ENCODE peak calls at places on chromosome X, in six cellular contexts. V is tibial nerve, H is sigmoid colon, C is breast epithelium, P is stomach, U is prostate gland. G is an unnamed sample.

GRCh38 chrX:38312436-38312835 is 14.9 kb downstream of the RPGR start:
- DNase-seq in P (no peak), C (no peak), U (no peak), V (no peak), H (no peak), G (no peak)

GRCh38 chrX:92213781-92214180 is 434.6 kb downstream of the PCDH11X start:
- DNase-seq in C (no peak), U (no peak), H (no peak), P (no peak), V (no peak), G (no peak)

GRCh38 chrX:21375795-21376069 is 1.5 kb downstream of the CNKSR2 start:
- DNase-seq in V (no peak), H (no peak), P (no peak), C (no peak), U (no peak), G (no peak)

GRCh38 chrX:140318306-140318705 is 186.6 kb downstream of the SOX3 start:
- DNase-seq in H (no peak), U (no peak), V (no peak), C (no peak), P (no peak), G (no peak)

GRCh38 chrX:101051153-101051548 is 760 bp downstream of the TRMT2B start:
- DNase-seq in P (no peak), U (peak; percentile 3), C (no peak), V (no peak), H (peak; percentile 63), G (no peak)

GRCh38 chrX:14776901-14777300 is 96.0 kb downstream of the FANCB start:
- DNase-seq in V (no peak), H (no peak), U (no peak), C (no peak), P (no peak), G (no peak)

GRCh38 chrX:43676960-43677582 is 21.0 kb downstream of the MAOA start:
- DNase-seq in P (no peak), V (no peak), U (no peak), C (no peak), H (no peak), G (no peak)

GRCh38 chrX:36116222-36116621 is 196.7 kb downstream of the CFAP47 start:
- DNase-seq in H (no peak), V (no peak), U (no peak), P (no peak), C (no peak), G (no peak)

GRCh38 chrX:8067754-8068469 is 103.2 kb downstream of the VCX2 start:
- DNase-seq in C (no peak), H (no peak), V (no peak), U (no peak), P (no peak), G (no peak)

GRCh38 chrX:14777484-14777883 is 95.4 kb downstream of the FANCB start:
- DNase-seq in V (no peak), P (no peak), U (no peak), H (no peak), C (no peak), G (no peak)

GRCh38 chrX:40644175-40644574 is 3.2 kb downstream of the CXorf38 start:
- DNase-seq in P (no peak), C (no peak), U (no peak), H (no peak), V (peak; percentile 21), G (peak; percentile 28)
- H3K4me3 ChIP-seq in P (no peak overlapping the region), C (peak overlapping the region; percentile 53), U (no peak overlapping the region), H (peak overlapping the region; percentile 36), V (peak overlapping the region; percentile 12), G (no peak overlapping the region)

GRCh38 chrX:16639966-16640365 is 10.0 kb upstream of the S100G start:
- DNase-seq in P (no peak), U (no peak), H (no peak), V (no peak), C (no peak), G (no peak)
- H3K27me3 ChIP-seq in P (no peaks in the 10 kb centered on the region), U (no peaks in the 10 kb centered on the region), H (no peaks in the 10 kb centered on the region), V (no peaks in the 10 kb centered on the region), C (no peaks in the 10 kb centered on the region), G (no peaks in the 10 kb centered on the region)

GRCh38 chrX:107123750-107124149 is 5.1 kb upstream of the RBM41 start:
- DNase-seq in U (no peak), V (no peak), H (no peak), C (no peak), P (no peak), G (no peak)

GRCh38 chrX:107117993-107118321 is 665 bp downstream of the RBM41 start:
- DNase-seq in H (no peak), P (no peak), V (no peak), C (no peak), U (no peak), G (no peak)

GRCh38 chrX:107119281-107119680 is 659 bp upstream of the RBM41 start:
- DNase-seq in U (no peak), P (no peak), C (no peak), V (no peak), H (no peak), G (no peak)

DNA sequence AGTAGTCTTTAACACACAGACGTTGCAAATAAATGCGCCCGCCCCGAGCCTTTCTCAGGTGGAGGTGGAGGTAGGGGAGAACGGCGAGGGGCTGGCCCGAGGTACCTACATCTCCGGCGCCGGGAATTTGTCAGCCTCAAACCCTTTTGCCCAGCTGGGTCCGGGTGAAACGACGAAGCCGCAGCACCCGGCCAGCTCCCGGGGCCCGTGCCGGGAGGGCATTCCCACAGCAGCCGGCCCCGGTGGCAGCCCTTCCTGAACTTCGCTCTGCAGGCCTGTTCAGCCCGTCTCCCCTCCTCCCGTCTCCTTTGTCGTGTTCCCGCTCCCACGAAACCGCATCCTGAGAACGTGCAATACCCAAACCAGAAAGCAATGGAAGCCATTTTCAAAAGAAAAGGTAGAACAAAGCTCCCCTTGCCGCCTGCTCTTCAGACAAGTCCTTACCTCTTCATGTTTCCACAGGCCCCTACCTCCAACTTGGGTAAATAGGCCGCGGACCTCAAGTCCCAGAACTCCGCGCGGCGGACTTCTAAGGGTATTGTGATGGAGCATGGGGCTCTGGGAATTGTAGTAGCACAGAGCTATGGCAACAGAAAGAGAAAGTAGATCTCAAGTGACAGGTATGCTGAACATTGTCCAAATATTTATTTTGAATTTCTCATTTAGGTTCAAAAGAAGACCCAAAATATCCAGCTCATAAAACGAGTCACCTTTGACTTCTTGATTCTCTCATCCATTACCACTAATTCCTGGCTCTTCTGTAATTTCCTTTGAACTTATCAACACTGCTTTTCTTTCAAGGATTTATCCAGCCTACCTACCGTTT is at the start of gene RBM41:
- DNase-seq in C (peak; percentile 64), P (peak; percentile 80), U (peak; percentile 82), H (peak; percentile 81), V (peak; percentile 70), G (peak; percentile 72)
- TF ChIP-seq POLR2A in C (no peak), P (no peak), U (no peak), H (no peak), V (no peak), G (no peak)

GRCh38 chrX:18543738-18544137 is 118.3 kb downstream of the CDKL5 start:
- DNase-seq in V (no peak), C (no peak), H (no peak), P (no peak), U (no peak), G (no peak)
- H3K4me3 ChIP-seq in V (no peak overlapping the region), C (no peak overlapping the region), H (no peak overlapping the region), P (no peak overlapping the region), U (no peak overlapping the region), G (no peak overlapping the region)

GRCh38 chrX:117803463-117803862 is 313.1 kb downstream of the KLHL13 start:
- DNase-seq in H (no peak), P (no peak), C (no peak), U (no peak), V (no peak), G (no peak)
- H3K27me3 ChIP-seq in H (no peaks in the 10 kb centered on the region), P (no peaks in the 10 kb centered on the region), C (no peaks in the 10 kb centered on the region), U (no peaks in the 10 kb centered on the region), V (no peaks in the 10 kb centered on the region), G (no peaks in the 10 kb centered on the region)

GRCh38 chrX:130081421-130082045 is 28.8 kb downstream of the ELF4 start:
- DNase-seq in H (no peak), V (no peak), U (no peak), C (no peak), P (no peak), G (no peak)
- TF ChIP-seq POLR2A in H (no peak), V (no peak), U (no peak), C (no peak), P (no peak), G (no peak)

DNA sequence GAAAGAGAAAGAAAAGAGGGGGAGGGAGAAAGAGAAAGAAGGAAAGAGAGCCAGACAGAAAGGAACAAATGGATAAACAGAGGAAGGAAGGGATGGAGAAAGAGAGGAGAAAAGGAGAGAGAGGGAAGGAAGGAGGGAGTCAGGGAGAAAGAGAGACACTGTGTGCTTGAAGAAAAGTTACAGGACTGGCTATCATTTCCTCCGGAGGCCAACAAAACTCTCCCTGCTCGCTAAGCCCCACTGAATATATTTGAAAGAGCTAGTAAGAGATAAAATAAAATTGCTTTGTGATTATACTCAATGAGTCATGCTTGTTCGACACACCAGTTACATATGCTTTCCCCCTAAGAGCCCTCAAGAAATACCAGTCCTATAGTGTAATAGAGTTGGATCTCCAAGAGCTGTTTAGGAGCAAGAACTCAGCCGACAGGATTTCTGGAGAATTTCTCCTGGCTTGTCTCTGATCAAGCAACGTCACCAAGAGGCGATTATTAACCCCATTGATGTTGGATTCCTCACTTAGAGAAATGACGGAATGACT is 102.2 kb downstream of the MXRA5 start:
- DNase-seq in V (no peak), P (no peak), H (no peak), C (no peak), U (no peak), G (no peak)
- H3K4me3 ChIP-seq in V (no peak overlapping the region), P (no peak overlapping the region), H (no peak overlapping the region), C (no peak overlapping the region), U (no peak overlapping the region), G (no peak overlapping the region)

GRCh38 chrX:154809939-154810665 is 4.8 kb upstream of the MPP1 start:
- DNase-seq in C (no peak), V (no peak), H (no peak), P (no peak), U (no peak), G (no peak)

GRCh38 chrX:154815274-154815818 is 10.1 kb upstream of the MPP1 start:
- DNase-seq in V (no peak), U (no peak), C (no peak), H (no peak), P (no peak), G (no peak)

GRCh38 chrX:154813801-154814200 is 8.5 kb upstream of the MPP1 start:
- DNase-seq in P (no peak), H (no peak), C (no peak), U (no peak), V (no peak), G (no peak)

GRCh38 chrX:154806837-154807501 is 1.7 kb upstream of the MPP1 start:
- DNase-seq in C (no peak), V (no peak), U (no peak), H (no peak), P (no peak), G (no peak)

DNA sequence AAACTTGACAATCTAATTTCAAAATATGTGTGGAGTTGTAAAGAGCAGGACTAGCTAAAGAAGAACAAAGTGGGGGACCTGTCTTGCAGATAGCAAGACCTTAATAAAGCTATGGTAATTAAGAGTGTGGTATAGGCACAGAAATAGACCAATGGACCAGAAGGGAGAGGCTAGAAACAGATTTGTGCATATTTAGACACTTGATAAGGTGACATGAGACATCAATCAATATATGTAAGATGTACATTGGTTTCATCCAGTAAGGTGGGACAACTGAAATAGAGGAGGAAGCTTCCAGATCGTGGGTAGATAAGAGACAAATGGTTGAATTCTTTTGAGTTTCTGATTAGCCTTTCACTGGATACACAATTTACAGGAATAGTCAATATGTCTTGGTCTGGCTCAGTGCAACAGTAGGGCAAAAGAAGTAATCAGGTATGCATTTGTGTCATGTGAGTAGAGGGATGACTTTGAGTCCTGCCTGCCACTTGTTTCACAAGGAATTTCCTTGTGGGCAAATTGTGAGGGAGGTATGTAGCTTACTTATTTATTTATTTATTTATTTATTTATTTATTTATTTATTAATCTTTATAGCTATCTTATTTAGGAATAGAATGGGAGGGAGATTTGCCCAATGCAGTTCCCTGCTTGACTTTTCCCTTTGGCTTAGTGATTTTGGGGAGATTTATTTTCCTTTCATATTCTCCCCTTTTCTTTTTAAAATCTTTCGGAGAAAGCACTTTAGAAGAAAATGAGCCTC is 7.2 kb upstream of the MPP1 start:
- DNase-seq in H (no peak), V (no peak), P (no peak), C (no peak), U (no peak), G (no peak)
- H3K27me3 ChIP-seq in H (no peaks in the 10 kb centered on the region), V (no peaks in the 10 kb centered on the region), P (no peaks in the 10 kb centered on the region), C (no peaks in the 10 kb centered on the region), U (no peaks in the 10 kb centered on the region), G (no peaks in the 10 kb centered on the region)